ENCODE peak calls at places on chromosome 15, in ten cellular contexts. H is sciatic nerve; U is BJ; B is stimulated activated CD4-positive, alpha-beta T cell treated with anti-CD3 and anti-CD28 coated beads, Interleukin-1b, Interleukin-23, amount 100 ng/mL, for 1 hour; Y is tibial artery; K is IMR-90; X is thoracic aorta; J is right cardiac atrium; F is Calu3; C is A549. E is an unnamed sample.

GRCh38 chr15:58053236-58054153 is 12.0 kb downstream of the ALDH1A2 start:
- DNase-seq in H (no peak), U (no peak), B (no peak), Y (no peak), K (no peak), X (no peak), J (no peak), F (no peak), C (no peak), E (no peak)

GRCh38 chr15:74121040-74121439 is 9.3 kb upstream of the ISLR2 start:
- DNase-seq in H (no peak), U (no peak), B (no peak), Y (no peak), K (no peak), X (no peak), J (no peak), F (no peak), C (no peak), E (no peak)

GRCh38 chr15:95401586-95401985 is 928.9 kb upstream of the NR2F2 start:
- DNase-seq in H (no peak), U (no peak), B (no peak), Y (no peak), K (peak), X (no peak), J (no peak), F (no peak), C (no peak), E (no peak)

GRCh38 chr15:73127302-73127936 is 75.2 kb downstream of the NEO1 start:
- DNase-seq in H (no peak), U (no peak), B (no peak), Y (no peak), K (peak), X (no peak), J (no peak), F (peak), C (peak), E (peak)

GRCh38 chr15:92409006-92409405 is 15.3 kb downstream of the ST8SIA2 start:
- DNase-seq in H (no peak), U (no peak), B (no peak), Y (no peak), K (no peak), X (no peak), J (no peak), F (no peak), C (no peak), E (no peak)

GRCh38 chr15:72368895-72369294 is 6.9 kb downstream of the HEXA start:
- DNase-seq in H (no peak), U (no peak), B (no peak), Y (peak), K (no peak), X (no peak), J (peak), F (no peak), C (no peak), E (peak)

GRCh38 chr15:25905140-25905539 is 42.0 kb upstream of the ATP10A start:
- DNase-seq in H (no peak), U (peak), B (no peak), Y (no peak), K (peak), X (no peak), J (no peak), F (no peak), C (peak), E (no peak)

GRCh38 chr15:70259030-70259424 is 161.3 kb upstream of the TLE3 start:
- DNase-seq in H (peak), U (no peak), B (peak), Y (peak), K (peak), X (no peak), J (peak), F (peak), C (no peak), E (peak)

GRCh38 chr15:56568466-56569167 is 103.7 kb upstream of the MNS1 start:
- DNase-seq in H (no peak), U (no peak), B (no peak), Y (no peak), K (no peak), X (no peak), J (no peak), F (no peak), C (no peak), E (no peak)

GRCh38 chr15:80936288-80937078 is 53.1 kb downstream of the MESD start:
- DNase-seq in H (no peak), U (no peak), B (no peak), Y (no peak), K (no peak), X (no peak), J (no peak), F (no peak), C (no peak), E (no peak)

GRCh38 chr15:101027920-101028319 is 108.8 kb downstream of the LRRK1 start:
- DNase-seq in H (peak), U (no peak), B (no peak), Y (peak), K (no peak), X (no peak), J (no peak), F (no peak), C (no peak), E (no peak)

E was measured in GM12865.